ENCODE peak calls at places on chromosomes 4 and X, in four cellular contexts. One of them, this sample, is unnamed.

GRCh38 chr4:40305329-40306193 is 29.6 kb upstream of the CHRNA9 start:
- DNase-seq in naive thymus-derived CD4-positive, alpha-beta T cell: no peak
- DNase-seq in thoracic aorta: no peak
- DNase-seq in heart right ventricle: no peak
- DNase-seq in this sample: no peak

GRCh38 chrX:24561121-24561520 is 86.0 kb downstream of the PCYT1B start:
- DNase-seq in naive thymus-derived CD4-positive, alpha-beta T cell: no peak
- DNase-seq in thoracic aorta: no peak
- DNase-seq in heart right ventricle: no peak
- DNase-seq in this sample: no peak

GRCh38 chr4:188911199-188911598 is 772.0 kb downstream of the TRIML1 start:
- DNase-seq in naive thymus-derived CD4-positive, alpha-beta T cell: no peak
- DNase-seq in thoracic aorta: no peak
- DNase-seq in heart right ventricle: no peak
- DNase-seq in this sample: no peak

GRCh38 chr4:88729146-88729755 is 31.6 kb upstream of the NAP1L5 start:
- DNase-seq in naive thymus-derived CD4-positive, alpha-beta T cell: no peak
- DNase-seq in thoracic aorta: no peak
- DNase-seq in heart right ventricle: no peak
- DNase-seq in this sample: no peak

GRCh38 chr4:108425988-108426387 is 194.4 kb upstream of the RPL34 start:
- DNase-seq in naive thymus-derived CD4-positive, alpha-beta T cell: no peak
- DNase-seq in thoracic aorta: no peak
- DNase-seq in heart right ventricle: no peak
- DNase-seq in this sample: no peak

GRCh38 chr4:53614616-53615015 is 23.3 kb upstream of the LNX1 start:
- DNase-seq in naive thymus-derived CD4-positive, alpha-beta T cell: no peak
- DNase-seq in thoracic aorta: no peak
- DNase-seq in heart right ventricle: no peak
- DNase-seq in this sample: no peak

GRCh38 chr4:148565801-148566200 is 123.6 kb upstream of the NR3C2 start:
- DNase-seq in naive thymus-derived CD4-positive, alpha-beta T cell: no peak
- DNase-seq in thoracic aorta: no peak
- DNase-seq in heart right ventricle: no peak
- DNase-seq in this sample: no peak

GRCh38 chr4:122121593-122121992 is 30.5 kb upstream of the BLTP1 start:
- DNase-seq in naive thymus-derived CD4-positive, alpha-beta T cell: no peak
- DNase-seq in thoracic aorta: no peak
- DNase-seq in heart right ventricle: no peak
- DNase-seq in this sample: no peak

GRCh38 chrX:136176399-136176825 is 29.1 kb downstream of the FHL1 start:
- DNase-seq in naive thymus-derived CD4-positive, alpha-beta T cell: no peak
- DNase-seq in thoracic aorta: no peak
- DNase-seq in heart right ventricle: no peak
- DNase-seq in this sample: peak

GRCh38 chr4:108149588-108150380 is 18.9 kb downstream of the LEF1 start:
- DNase-seq in naive thymus-derived CD4-positive, alpha-beta T cell: no peak
- DNase-seq in thoracic aorta: no peak
- DNase-seq in heart right ventricle: no peak
- DNase-seq in this sample: no peak

GRCh38 chrX:150692296-150692695 is 900 bp upstream of the MTMR1 start:
- DNase-seq in naive thymus-derived CD4-positive, alpha-beta T cell: no peak
- DNase-seq in thoracic aorta: no peak
- DNase-seq in heart right ventricle: no peak
- DNase-seq in this sample: no peak

GRCh38 chr4:23333556-23333945 is 556.3 kb downstream of the PPARGC1A start:
- DNase-seq in naive thymus-derived CD4-positive, alpha-beta T cell: no peak
- DNase-seq in thoracic aorta: no peak
- DNase-seq in heart right ventricle: no peak
- DNase-seq in this sample: no peak

GRCh38 chrX:75655627-75656026 is 129.4 kb downstream of the MAGEE2 start:
- DNase-seq in naive thymus-derived CD4-positive, alpha-beta T cell: no peak
- DNase-seq in thoracic aorta: no peak
- DNase-seq in heart right ventricle: no peak
- DNase-seq in this sample: no peak

GRCh38 chr4:132838244-132838643 is 310.9 kb upstream of the PCDH10 start:
- DNase-seq in naive thymus-derived CD4-positive, alpha-beta T cell: no peak
- DNase-seq in thoracic aorta: no peak
- DNase-seq in heart right ventricle: no peak
- DNase-seq in this sample: no peak

GRCh38 chr4:159250751-159251325 is 148.0 kb downstream of the RAPGEF2 start:
- DNase-seq in naive thymus-derived CD4-positive, alpha-beta T cell: no peak
- DNase-seq in thoracic aorta: no peak
- DNase-seq in heart right ventricle: no peak
- DNase-seq in this sample: peak

GRCh38 chr4:2364654-2365053 is 53.8 kb downstream of the ZFYVE28 start:
- DNase-seq in naive thymus-derived CD4-positive, alpha-beta T cell: peak
- DNase-seq in thoracic aorta: no peak
- DNase-seq in heart right ventricle: peak
- DNase-seq in this sample: no peak

GRCh38 chr4:98510757-98511517 is 147.5 kb downstream of the TSPAN5 start:
- DNase-seq in naive thymus-derived CD4-positive, alpha-beta T cell: no peak
- DNase-seq in thoracic aorta: no peak
- DNase-seq in heart right ventricle: no peak
- DNase-seq in this sample: no peak

GRCh38 chr4:7817877-7818675 is 121.6 kb downstream of the AFAP1 start:
- DNase-seq in naive thymus-derived CD4-positive, alpha-beta T cell: no peak
- DNase-seq in thoracic aorta: no peak
- DNase-seq in heart right ventricle: peak
- DNase-seq in this sample: no peak

GRCh38 chr4:137359691-137360315 is 172.5 kb downstream of the PCDH18 start:
- DNase-seq in naive thymus-derived CD4-positive, alpha-beta T cell: no peak
- DNase-seq in thoracic aorta: no peak
- DNase-seq in heart right ventricle: no peak
- DNase-seq in this sample: no peak

GRCh38 chr4:163495900-163496299 is 1.4 kb downstream of the TMA16 start:
- DNase-seq in naive thymus-derived CD4-positive, alpha-beta T cell: peak
- DNase-seq in thoracic aorta: no peak
- DNase-seq in heart right ventricle: no peak
- DNase-seq in this sample: no peak
- H3K27ac ChIP-seq in naive thymus-derived CD4-positive, alpha-beta T cell: no peak
- H3K27ac ChIP-seq in thoracic aorta: no peak
- H3K27ac ChIP-seq in heart right ventricle: no peak
- H3K27ac ChIP-seq in this sample: no peak

DNA sequence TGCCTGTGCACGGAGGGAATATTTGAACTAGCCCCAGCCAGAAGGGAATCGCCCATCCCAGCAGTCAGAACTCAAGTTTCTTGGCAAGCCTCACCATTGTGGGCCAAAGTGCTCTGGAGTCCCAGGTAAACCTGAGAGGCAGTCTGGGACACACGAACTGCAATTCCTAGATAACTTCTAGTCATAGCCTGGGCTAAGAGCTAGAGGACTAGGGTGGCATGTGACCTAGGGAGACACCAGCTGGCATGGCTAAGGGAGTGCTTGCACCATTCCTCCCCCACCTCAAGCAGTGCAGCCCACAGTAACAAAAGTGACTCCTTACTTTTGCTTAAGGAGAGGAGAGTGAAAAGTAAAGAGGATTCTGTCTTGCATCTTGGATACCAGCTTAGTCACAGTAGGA is 935.2 kb downstream of the DMD start:
- DNase-seq in naive thymus-derived CD4-positive, alpha-beta T cell: no peak
- DNase-seq in thoracic aorta: no peak
- DNase-seq in heart right ventricle: no peak
- DNase-seq in this sample: no peak
- H3K27ac ChIP-seq in naive thymus-derived CD4-positive, alpha-beta T cell: no peak
- H3K27ac ChIP-seq in thoracic aorta: no peak
- H3K27ac ChIP-seq in heart right ventricle: no peak
- H3K27ac ChIP-seq in this sample: no peak

DNA sequence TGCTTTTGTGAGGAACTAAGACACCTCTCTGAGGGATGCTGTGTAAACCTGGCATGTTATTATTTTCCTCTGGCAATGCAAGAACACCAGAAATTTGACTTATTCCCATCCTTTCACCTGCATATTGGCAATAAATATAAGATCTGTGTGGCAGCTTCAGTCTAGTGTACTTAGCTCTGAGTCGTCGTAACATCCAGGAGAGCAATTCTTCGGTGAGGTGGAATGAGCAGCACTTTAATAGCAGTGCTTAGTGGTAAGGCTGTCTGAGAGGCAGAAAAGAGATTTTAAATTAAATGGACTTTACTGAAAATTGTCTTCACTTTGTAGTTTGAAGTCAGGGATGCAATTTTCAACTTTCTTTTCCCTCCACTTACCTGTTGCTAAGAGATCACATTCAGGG is 344.9 kb downstream of the PCDH7 start:
- DNase-seq in naive thymus-derived CD4-positive, alpha-beta T cell: no peak
- DNase-seq in thoracic aorta: no peak
- DNase-seq in heart right ventricle: no peak
- DNase-seq in this sample: no peak
- H3K27ac ChIP-seq in naive thymus-derived CD4-positive, alpha-beta T cell: no peak
- H3K27ac ChIP-seq in thoracic aorta: no peak
- H3K27ac ChIP-seq in heart right ventricle: no peak
- H3K27ac ChIP-seq in this sample: no peak

DNA sequence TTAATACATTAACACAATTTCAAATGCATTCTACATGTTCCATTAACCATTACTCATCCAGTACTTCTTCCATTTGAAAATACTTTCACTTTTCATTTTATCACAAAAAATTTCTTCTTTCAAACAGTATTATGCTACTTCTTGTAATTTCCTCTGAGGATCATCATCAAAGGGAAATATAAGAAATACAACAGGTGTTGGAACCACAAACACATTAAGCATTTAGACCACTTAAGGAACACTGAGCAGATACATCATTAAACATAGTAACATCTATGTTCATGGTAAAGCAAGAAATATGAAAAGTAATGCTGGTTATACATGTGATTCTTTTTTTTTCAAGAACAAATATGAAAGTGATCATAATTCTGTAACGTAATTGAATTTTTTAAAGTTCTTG is 2207.0 kb downstream of the ARAP2 start:
- DNase-seq in naive thymus-derived CD4-positive, alpha-beta T cell: no peak
- DNase-seq in thoracic aorta: no peak
- DNase-seq in heart right ventricle: no peak
- DNase-seq in this sample: no peak
- H3K27ac ChIP-seq in naive thymus-derived CD4-positive, alpha-beta T cell: no peak
- H3K27ac ChIP-seq in thoracic aorta: no peak
- H3K27ac ChIP-seq in heart right ventricle: no peak
- H3K27ac ChIP-seq in this sample: no peak

DNA sequence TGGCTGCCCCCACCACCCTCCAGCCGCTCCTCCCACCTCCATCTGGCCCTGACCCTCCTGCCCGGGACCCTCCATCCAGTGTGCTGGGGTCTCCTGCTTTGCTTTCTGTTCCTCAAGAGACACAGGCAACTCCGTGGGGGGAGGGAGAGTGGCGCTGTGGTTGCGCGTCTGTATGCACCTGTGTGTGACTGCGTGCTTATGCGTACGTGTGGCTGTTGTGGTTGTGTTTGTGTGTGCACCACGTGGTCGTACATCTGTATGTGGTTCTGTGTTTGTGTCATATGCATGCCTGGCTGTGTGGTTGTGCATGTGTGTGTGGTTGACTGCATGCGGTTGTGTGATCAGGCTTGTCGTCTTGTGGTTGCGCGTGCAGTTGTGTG is 33.2 kb downstream of the CPLX1 start:
- DNase-seq in naive thymus-derived CD4-positive, alpha-beta T cell: peak
- DNase-seq in thoracic aorta: no peak
- DNase-seq in heart right ventricle: no peak
- DNase-seq in this sample: no peak
- H3K27ac ChIP-seq in naive thymus-derived CD4-positive, alpha-beta T cell: no peak
- H3K27ac ChIP-seq in thoracic aorta: no peak
- H3K27ac ChIP-seq in heart right ventricle: no peak
- H3K27ac ChIP-seq in this sample: no peak

DNA sequence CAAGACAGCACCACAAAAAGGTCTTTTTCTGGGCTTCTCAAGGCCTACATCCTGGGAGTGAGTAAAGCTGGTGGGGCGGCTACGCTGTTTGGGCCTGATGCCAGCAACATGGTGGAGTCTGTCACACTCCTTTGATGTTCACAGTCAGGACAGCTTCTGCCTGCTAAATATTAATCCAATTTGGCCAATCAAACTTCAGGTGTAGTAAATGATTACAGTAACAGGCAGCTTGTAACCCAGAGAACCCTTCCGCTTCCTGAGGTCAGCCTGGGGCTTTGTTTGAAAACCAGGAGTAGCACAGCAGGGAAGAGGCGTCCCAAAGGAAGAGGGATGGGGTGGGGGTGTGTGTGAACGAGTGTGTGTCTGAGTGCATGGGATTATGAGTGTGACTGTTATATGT is 220.4 kb downstream of the MAML3 start:
- DNase-seq in naive thymus-derived CD4-positive, alpha-beta T cell: no peak
- DNase-seq in thoracic aorta: no peak
- DNase-seq in heart right ventricle: no peak
- DNase-seq in this sample: no peak
- H3K27ac ChIP-seq in naive thymus-derived CD4-positive, alpha-beta T cell: no peak
- H3K27ac ChIP-seq in thoracic aorta: no peak
- H3K27ac ChIP-seq in heart right ventricle: no peak
- H3K27ac ChIP-seq in this sample: no peak

DNA sequence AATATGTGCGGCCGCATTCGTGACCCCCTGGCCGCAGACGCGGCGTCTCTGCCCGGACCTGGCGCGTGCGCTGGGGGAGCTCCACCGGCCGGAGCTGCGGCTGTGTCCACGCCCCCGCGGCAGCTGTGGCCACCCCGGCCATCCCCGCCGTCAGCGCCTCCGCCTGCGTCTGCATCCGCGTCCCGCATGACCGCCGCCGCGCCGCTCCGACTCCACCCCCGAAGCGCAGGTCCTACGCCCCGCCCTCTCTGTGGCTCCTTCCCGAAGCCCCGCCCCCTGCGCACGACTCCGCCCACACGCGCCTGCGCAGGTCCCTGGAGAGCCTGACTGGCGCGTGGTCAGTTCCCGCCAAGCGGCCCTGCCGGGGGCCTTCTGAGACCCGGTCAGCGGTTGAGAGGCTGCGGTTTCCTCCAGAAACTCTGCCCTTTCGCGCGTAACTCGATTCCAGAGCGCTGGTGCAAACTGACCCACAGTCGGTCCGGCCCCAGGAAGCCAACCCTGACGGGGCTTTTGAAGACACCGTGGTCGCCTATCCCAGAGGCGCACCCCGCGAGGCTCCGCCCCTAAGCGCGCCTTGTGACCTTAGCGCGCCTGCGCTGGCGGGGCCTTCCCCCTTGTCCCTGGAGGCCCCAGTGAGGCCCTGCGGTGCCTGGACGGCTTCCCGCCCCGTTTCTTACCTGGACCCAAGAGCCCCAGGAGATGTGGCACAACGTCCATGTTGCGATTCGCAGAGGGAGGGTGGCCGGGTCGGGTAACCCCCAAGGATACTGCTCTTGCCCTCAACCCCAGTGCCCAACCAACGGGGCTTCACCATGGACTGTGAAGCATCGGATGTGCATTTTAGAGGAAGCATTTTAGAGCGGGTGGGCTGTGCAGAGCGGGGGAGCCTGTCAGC is at the start of gene LAGE3:
- DNase-seq in naive thymus-derived CD4-positive, alpha-beta T cell: peak
- DNase-seq in thoracic aorta: peak
- DNase-seq in heart right ventricle: peak
- DNase-seq in this sample: peak
- H3K27ac ChIP-seq in naive thymus-derived CD4-positive, alpha-beta T cell: peak
- H3K27ac ChIP-seq in thoracic aorta: peak
- H3K27ac ChIP-seq in heart right ventricle: peak
- H3K27ac ChIP-seq in this sample: peak